ENCODE peak calls at places on chromosomes 1 and 21, in seven cellular contexts. H is activated T-helper 9 cell treated with anti-CD3 and anti-CD28 coated beads, Interleukin-2, amount 50 U/mL, for 16 hours; T is astrocyte of the spinal cord; X is astrocyte of the hippocampus; Y is GF-D8; B is stimulated activated CD4-positive, alpha-beta T cell treated with anti-CD3 and anti-CD28 coated beads, Interleukin-12 subunit alpha, Interleukin-12 subunit beta, amount 100 ng/mL, for 24 hours; N is AG04450. M is an unnamed sample.

GRCh38 chr1:205678286-205679111 is 1.8 kb downstream of the SLC45A3 start:
- DNase-seq in N (no peak), T (no peak), H (no peak), B (no peak), X (peak), Y (no peak), M (no peak)

GRCh38 chr1:161013591-161014513 is 7.1 kb downstream of the F11R start:
- DNase-seq in B (no peak), T (no peak), Y (peak), N (peak), H (peak), X (no peak), M (peak)

GRCh38 chr1:64471218-64471719 is 1.3 kb downstream of the CACHD1 start:
- DNase-seq in X (peak), N (no peak), B (no peak), H (no peak), Y (no peak), T (peak), M (no peak)

GRCh38 chr1:8625981-8626898 is 191.2 kb downstream of the RERE start:
- DNase-seq in X (peak), T (peak), N (peak), H (no peak), B (no peak), Y (no peak), M (no peak)

GRCh38 chr1:26696645-26697440 is 1.0 kb downstream of the ARID1A start:
- DNase-seq in B (peak), Y (no peak), T (no peak), N (no peak), X (peak), H (peak), M (peak)

GRCh38 chr1:28737245-28738137 is 751 bp downstream of the YTHDF2 start:
- DNase-seq in H (peak), N (no peak), B (peak), Y (peak), T (peak), X (peak), M (peak)

GRCh38 chr1:85296980-85297379 is 20.5 kb upstream of the BCL10 start:
- DNase-seq in B (no peak), T (peak), X (peak), Y (no peak), N (no peak), H (no peak), M (no peak)

GRCh38 chr1:195908121-195908520 is 700.1 kb downstream of the KCNT2 start:
- DNase-seq in Y (peak), T (peak), X (no peak), B (no peak), H (no peak), N (peak), M (no peak)

GRCh38 chr21:34890258-34890723 is 158.8 kb downstream of the RUNX1 start:
- DNase-seq in H (no peak), Y (no peak), T (no peak), B (no peak), X (no peak), N (no peak), M (no peak)

GRCh38 chr1:113904292-113904673 is 316 bp downstream of the AP4B1 start:
- DNase-seq in N (no peak), X (no peak), B (no peak), Y (no peak), T (no peak), H (no peak), M (peak)

GRCh38 chr1:185077374-185077773 is 32.0 kb downstream of the RNF2 start:
- DNase-seq in Y (no peak), T (no peak), B (no peak), N (no peak), X (no peak), H (no peak), M (no peak)

GRCh38 chr21:31682625-31683024 is 23.1 kb downstream of the SOD1 start:
- DNase-seq in H (no peak), T (no peak), B (no peak), X (peak), Y (no peak), N (no peak), M (no peak)

GRCh38 chr1:91742848-91743292 is 143.1 kb downstream of the TGFBR3 start:
- DNase-seq in N (no peak), X (peak), T (peak), H (no peak), Y (no peak), B (no peak), M (no peak)

GRCh38 chr1:10950316-10951172 is 61.9 kb upstream of the TARDBP start:
- DNase-seq in X (peak), N (no peak), Y (no peak), B (no peak), H (no peak), T (no peak), M (no peak)

GRCh38 chr1:68103006-68103545 is 52.6 kb upstream of the DIRAS3 start:
- DNase-seq in T (no peak), Y (no peak), B (no peak), H (no peak), N (no peak), X (no peak), M (no peak)

GRCh38 chr1:20574686-20575543 is 14.0 kb upstream of the CDA start:
- DNase-seq in T (peak), Y (peak), H (peak), B (peak), N (peak), X (peak), M (peak)

GRCh38 chr21:34008618-34009017 is 64.8 kb upstream of the MRPS6 start:
- DNase-seq in N (no peak), T (peak), X (no peak), B (no peak), H (peak), Y (no peak), M (peak)

GRCh38 chr1:39413902-39414528 is 77.4 kb upstream of the BMP8A start:
- DNase-seq in H (no peak), T (no peak), Y (no peak), B (no peak), N (no peak), X (no peak), M (no peak)

GRCh38 chr1:168507271-168507670 is 36.5 kb downstream of the XCL2 start:
- DNase-seq in Y (no peak), H (no peak), T (no peak), N (no peak), B (no peak), X (no peak), M (peak)

GRCh38 chr1:203051841-203052324 is 25.6 kb downstream of the PPFIA4 start:
- DNase-seq in H (no peak), N (no peak), B (no peak), T (no peak), Y (no peak), X (no peak), M (no peak)

GRCh38 chr1:118147542-118147941 is 37.5 kb downstream of the SPAG17 start:
- DNase-seq in T (peak), B (no peak), N (peak), X (peak), H (no peak), Y (no peak), M (no peak)

GRCh38 chr1:119828266-119828665 is 17.0 kb upstream of the REG4 start:
- DNase-seq in T (no peak), B (no peak), X (no peak), N (peak), H (no peak), Y (no peak), M (no peak)

GRCh38 chr21:44926364-44927101 is 5.8 kb upstream of the ITGB2 start:
- DNase-seq in X (peak), Y (peak), H (no peak), N (no peak), B (no peak), T (no peak), M (peak)

GRCh38 chr1:246398126-246398813 is 108.8 kb downstream of the SMYD3 start:
- DNase-seq in N (no peak), Y (no peak), T (no peak), X (no peak), B (no peak), H (no peak), M (no peak)

GRCh38 chr1:229028509-229028908 is 242.4 kb upstream of the RAB4A start:
- DNase-seq in B (no peak), Y (no peak), H (no peak), N (no peak), X (no peak), T (no peak), M (no peak)

GRCh38 chr1:34408011-34408410 is 231.3 kb downstream of the C1orf94 start:
- DNase-seq in N (no peak), X (no peak), B (no peak), H (no peak), T (no peak), Y (no peak), M (no peak)

GRCh38 chr1:72462506-72462905 is 180.2 kb upstream of the NEGR1 start:
- DNase-seq in H (no peak), B (no peak), X (no peak), Y (no peak), N (no peak), T (no peak), M (no peak)

GRCh38 chr1:177864530-177865305 is 105.1 kb downstream of the SEC16B start:
- DNase-seq in B (no peak), H (no peak), Y (no peak), T (no peak), N (no peak), X (no peak), M (no peak)

GRCh38 chr1:17098440-17099317 is 20.6 kb downstream of the PADI2 start:
- DNase-seq in Y (peak), X (no peak), H (no peak), T (no peak), B (no peak), N (no peak), M (no peak)

GRCh38 chr21:35617491-35617890 is 442.8 kb downstream of the SETD4 start:
- DNase-seq in X (no peak), B (no peak), Y (no peak), H (no peak), N (no peak), T (no peak), M (no peak)